ENCODE peak calls at places on chromosome 13, in six cellular contexts. One of them, this sample, is unnamed.

GRCh38 chr13:41764558-41764957 is 196.4 kb downstream of the VWA8 start:
- DNase-seq in IMR-90: no peak
- DNase-seq in transverse colon: no peak
- DNase-seq in A549: no peak
- DNase-seq in DND-41: peak; percentile 10
- DNase-seq in left ventricle myocardium inferior: no peak
- DNase-seq in this sample: no peak

GRCh38 chr13:108902557-108903155 is 273.2 kb downstream of the MYO16 start:
- DNase-seq in IMR-90: no peak
- DNase-seq in transverse colon: no peak
- DNase-seq in A549: no peak
- DNase-seq in DND-41: no peak
- DNase-seq in left ventricle myocardium inferior: no peak
- DNase-seq in this sample: peak; percentile 31

GRCh38 chr13:41107584-41108014 is 25.0 kb downstream of the KBTBD6 start:
- DNase-seq in IMR-90: no peak
- DNase-seq in transverse colon: no peak
- DNase-seq in A549: no peak
- DNase-seq in DND-41: no peak
- DNase-seq in left ventricle myocardium inferior: no peak
- DNase-seq in this sample: no peak

GRCh38 chr13:109436055-109436622 is 350.2 kb downstream of the IRS2 start:
- DNase-seq in IMR-90: no peak
- DNase-seq in transverse colon: no peak
- DNase-seq in A549: no peak
- DNase-seq in DND-41: no peak
- DNase-seq in left ventricle myocardium inferior: no peak
- DNase-seq in this sample: no peak

GRCh38 chr13:59211636-59212035 is 952.1 kb downstream of the DIAPH3 start:
- DNase-seq in IMR-90: no peak
- DNase-seq in transverse colon: no peak
- DNase-seq in A549: no peak
- DNase-seq in DND-41: no peak
- DNase-seq in left ventricle myocardium inferior: no peak
- DNase-seq in this sample: no peak

GRCh38 chr13:21326155-21327030 is 132.7 kb downstream of the ZDHHC20 start:
- DNase-seq in IMR-90: peak; percentile 46
- DNase-seq in transverse colon: peak; percentile 33
- DNase-seq in A549: no peak
- DNase-seq in DND-41: no peak
- DNase-seq in left ventricle myocardium inferior: no peak
- DNase-seq in this sample: peak; percentile 88

GRCh38 chr13:59538512-59538911 is 625.2 kb downstream of the DIAPH3 start:
- DNase-seq in IMR-90: no peak
- DNase-seq in transverse colon: no peak
- DNase-seq in A549: no peak
- DNase-seq in DND-41: no peak
- DNase-seq in left ventricle myocardium inferior: no peak
- DNase-seq in this sample: no peak

GRCh38 chr13:99215466-99215865 is 14.8 kb downstream of the UBAC2 start:
- DNase-seq in IMR-90: no peak
- DNase-seq in transverse colon: no peak
- DNase-seq in A549: no peak
- DNase-seq in DND-41: peak; percentile 90
- DNase-seq in left ventricle myocardium inferior: no peak
- DNase-seq in this sample: no peak

GRCh38 chr13:42283574-42283973 is 11.6 kb downstream of the AKAP11 start:
- DNase-seq in IMR-90: no peak
- DNase-seq in transverse colon: peak; percentile 13
- DNase-seq in A549: no peak
- DNase-seq in DND-41: no peak
- DNase-seq in left ventricle myocardium inferior: no peak
- DNase-seq in this sample: no peak

GRCh38 chr13:79812070-79812850 is 331.3 kb downstream of the NDFIP2 start:
- DNase-seq in IMR-90: no peak
- DNase-seq in transverse colon: no peak
- DNase-seq in A549: no peak
- DNase-seq in DND-41: no peak
- DNase-seq in left ventricle myocardium inferior: no peak
- DNase-seq in this sample: no peak
- H3K27ac ChIP-seq in IMR-90: no peak overlapping the region
- H3K27ac ChIP-seq in transverse colon: no peak overlapping the region
- H3K27ac ChIP-seq in A549: no peak overlapping the region
- H3K27ac ChIP-seq in DND-41: no peak overlapping the region
- H3K27ac ChIP-seq in left ventricle myocardium inferior: no peak overlapping the region
- H3K27ac ChIP-seq in this sample: no peak overlapping the region

DNA sequence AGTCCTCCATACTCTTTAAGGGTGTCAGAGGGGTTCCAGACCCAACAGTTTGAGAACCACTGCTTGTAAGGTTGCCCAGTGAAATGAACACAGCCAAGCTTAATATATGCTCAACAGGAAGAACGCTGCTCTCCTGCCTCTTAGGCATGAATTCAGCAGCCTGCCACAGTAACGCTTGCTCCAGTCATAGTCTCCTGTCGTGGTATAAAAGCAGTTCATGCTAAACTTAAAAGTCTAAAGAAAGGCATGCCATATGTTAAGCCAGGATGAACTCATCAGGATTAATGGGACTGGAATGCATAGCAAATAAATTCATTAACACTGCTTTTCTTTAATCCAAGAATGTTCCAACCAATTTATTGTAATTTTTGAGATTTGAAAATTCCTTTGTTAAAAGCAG is 38.7 kb downstream of the SLC7A1 start:
- DNase-seq in IMR-90: no peak
- DNase-seq in transverse colon: no peak
- DNase-seq in A549: no peak
- DNase-seq in DND-41: no peak
- DNase-seq in left ventricle myocardium inferior: no peak
- DNase-seq in this sample: no peak
- H3K27ac ChIP-seq in IMR-90: no peak overlapping the region
- H3K27ac ChIP-seq in transverse colon: no peak overlapping the region
- H3K27ac ChIP-seq in A549: no peak overlapping the region
- H3K27ac ChIP-seq in DND-41: no peak overlapping the region
- H3K27ac ChIP-seq in left ventricle myocardium inferior: no peak overlapping the region
- H3K27ac ChIP-seq in this sample: peak overlapping the region; percentile 36

GRCh38 chr13:101210774-101211173 is 205.5 kb downstream of the NALCN start:
- DNase-seq in IMR-90: no peak
- DNase-seq in transverse colon: no peak
- DNase-seq in A549: no peak
- DNase-seq in DND-41: no peak
- DNase-seq in left ventricle myocardium inferior: no peak
- DNase-seq in this sample: no peak
- H3K27ac ChIP-seq in IMR-90: no peak overlapping the region
- H3K27ac ChIP-seq in transverse colon: no peak overlapping the region
- H3K27ac ChIP-seq in A549: peak overlapping the region; percentile 54
- H3K27ac ChIP-seq in DND-41: no peak overlapping the region
- H3K27ac ChIP-seq in left ventricle myocardium inferior: no peak overlapping the region
- H3K27ac ChIP-seq in this sample: peak overlapping the region; percentile 27

GRCh38 chr13:46596501-46596900 is 43.5 kb downstream of the LRCH1 start:
- DNase-seq in IMR-90: no peak
- DNase-seq in transverse colon: no peak
- DNase-seq in A549: no peak
- DNase-seq in DND-41: no peak
- DNase-seq in left ventricle myocardium inferior: no peak
- DNase-seq in this sample: no peak
- H3K27ac ChIP-seq in IMR-90: no peak overlapping the region
- H3K27ac ChIP-seq in transverse colon: peak overlapping the region; percentile 57
- H3K27ac ChIP-seq in A549: peak overlapping the region; percentile 44
- H3K27ac ChIP-seq in DND-41: no peak overlapping the region
- H3K27ac ChIP-seq in left ventricle myocardium inferior: peak overlapping the region; percentile 67
- H3K27ac ChIP-seq in this sample: no peak overlapping the region

GRCh38 chr13:46173656-46174055 is 8.3 kb downstream of the LCP1 start:
- DNase-seq in IMR-90: no peak
- DNase-seq in transverse colon: no peak
- DNase-seq in A549: no peak
- DNase-seq in DND-41: no peak
- DNase-seq in left ventricle myocardium inferior: no peak
- DNase-seq in this sample: no peak
- H3K27ac ChIP-seq in IMR-90: no peak overlapping the region
- H3K27ac ChIP-seq in transverse colon: peak overlapping the region; percentile 4
- H3K27ac ChIP-seq in A549: no peak overlapping the region
- H3K27ac ChIP-seq in DND-41: peak overlapping the region; percentile 44
- H3K27ac ChIP-seq in left ventricle myocardium inferior: no peak overlapping the region
- H3K27ac ChIP-seq in this sample: no peak overlapping the region

DNA sequence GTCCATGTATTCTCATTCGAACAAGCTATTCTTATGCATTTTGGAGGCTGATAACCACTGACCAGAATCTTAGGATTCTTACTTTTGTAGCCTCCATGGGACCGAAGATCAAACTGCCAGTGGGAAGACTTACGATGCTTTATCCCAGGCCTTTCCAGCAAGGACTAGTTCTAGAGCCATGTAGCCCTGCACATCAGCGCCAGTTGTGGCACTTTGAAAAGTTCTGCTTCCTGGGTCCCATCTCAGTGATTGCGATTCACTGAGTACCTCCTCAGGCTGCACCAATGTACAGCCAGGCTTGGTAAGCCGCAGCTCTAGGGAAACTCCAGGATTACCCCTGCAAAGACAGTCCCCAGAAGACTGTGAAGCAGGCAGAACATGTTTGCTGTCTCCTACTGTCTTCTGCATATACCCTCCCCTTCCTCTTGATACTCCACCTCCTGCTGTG is 18.9 kb upstream of the ENOX1 start:
- DNase-seq in IMR-90: peak; percentile 25
- DNase-seq in transverse colon: no peak
- DNase-seq in A549: peak; percentile 11
- DNase-seq in DND-41: no peak
- DNase-seq in left ventricle myocardium inferior: no peak
- DNase-seq in this sample: no peak
- H3K27ac ChIP-seq in IMR-90: no peak overlapping the region
- H3K27ac ChIP-seq in transverse colon: no peak overlapping the region
- H3K27ac ChIP-seq in A549: peak overlapping the region; percentile 78
- H3K27ac ChIP-seq in DND-41: no peak overlapping the region
- H3K27ac ChIP-seq in left ventricle myocardium inferior: no peak overlapping the region
- H3K27ac ChIP-seq in this sample: no peak overlapping the region

GRCh38 chr13:74026753-74027152 is 107.5 kb downstream of the KLF12 start:
- DNase-seq in IMR-90: peak; percentile 37
- DNase-seq in transverse colon: peak; percentile 44
- DNase-seq in A549: no peak
- DNase-seq in DND-41: peak; percentile 87
- DNase-seq in left ventricle myocardium inferior: no peak
- DNase-seq in this sample: no peak
- H3K27ac ChIP-seq in IMR-90: no peak overlapping the region
- H3K27ac ChIP-seq in transverse colon: no peak overlapping the region
- H3K27ac ChIP-seq in A549: no peak overlapping the region
- H3K27ac ChIP-seq in DND-41: peak overlapping the region; percentile 86
- H3K27ac ChIP-seq in left ventricle myocardium inferior: no peak overlapping the region
- H3K27ac ChIP-seq in this sample: no peak overlapping the region

DNA sequence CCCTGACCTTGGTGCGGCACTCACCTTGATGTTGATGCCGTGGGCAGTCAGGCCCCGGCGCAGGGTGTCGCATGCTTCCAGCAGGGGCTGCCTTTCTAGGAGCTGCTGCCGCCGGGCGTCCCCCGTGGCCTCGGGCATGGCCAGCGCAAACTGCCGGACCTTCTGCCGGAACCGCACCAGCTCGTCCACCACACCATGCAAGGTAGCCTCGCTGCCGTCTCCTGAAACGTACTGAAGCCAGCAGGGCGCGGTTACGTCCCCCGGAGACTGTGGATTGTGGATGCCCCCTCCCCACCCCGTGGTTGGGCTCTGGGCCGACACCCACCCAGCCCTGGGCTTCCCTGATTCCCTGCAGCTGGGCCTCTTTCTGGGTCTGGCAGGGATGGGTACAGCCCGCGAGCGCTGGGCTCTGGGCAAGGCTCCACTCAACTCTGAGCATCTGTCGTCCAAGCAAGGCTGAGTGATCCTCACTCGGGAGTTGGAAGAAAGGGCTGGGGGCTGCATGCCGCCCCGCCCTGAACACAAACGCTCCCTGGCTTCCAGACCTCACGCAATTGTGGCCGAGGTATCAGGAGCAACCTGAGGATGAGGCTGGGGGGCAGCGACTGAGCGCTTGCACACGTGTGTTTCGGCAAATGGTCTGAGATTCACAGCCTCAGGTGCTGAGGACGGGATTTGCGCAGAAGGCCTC is 27.1 kb downstream of the NAXD start:
- DNase-seq in IMR-90: no peak
- DNase-seq in transverse colon: no peak
- DNase-seq in A549: no peak
- DNase-seq in DND-41: no peak
- DNase-seq in left ventricle myocardium inferior: no peak
- DNase-seq in this sample: no peak
- H3K27ac ChIP-seq in IMR-90: no peak overlapping the region
- H3K27ac ChIP-seq in transverse colon: no peak overlapping the region
- H3K27ac ChIP-seq in A549: no peak overlapping the region
- H3K27ac ChIP-seq in DND-41: no peak overlapping the region
- H3K27ac ChIP-seq in left ventricle myocardium inferior: no peak overlapping the region
- H3K27ac ChIP-seq in this sample: no peak overlapping the region